ENCODE peak calls at places on chromosome 16, in eight cellular contexts. O is thoracic aorta; Y is CD8-positive, alpha-beta memory T cell; C is stimulated activated CD8-positive, alpha-beta memory T cell treated with anti-CD3 and anti-CD28 coated beads, Interleukin-4, amount 100 ng/mL, for 4 hours; T is cardiac muscle cell; H is activated T-helper 1 cell treated with anti-CD3 and anti-CD28 coated beads, Interleukin-2, amount 50 U/mL, for 16 hours; G is HTR-8/SVneo; X is EL. J is an unnamed sample.

GRCh38 chr16:57620316-57621231 is 7.9 kb upstream of the ADGRG1 start:
- DNase-seq in Y (no peak), X (no peak), T (no peak), C (no peak), O (no peak), H (no peak), G (no peak), J (no peak)

GRCh38 chr16:82031116-82032084 is 3.7 kb upstream of the HSD17B2 start:
- DNase-seq in H (no peak), T (peak; percentile 79), Y (no peak), G (peak; percentile 61), X (peak; percentile 60), O (no peak), C (no peak), J (peak; percentile 69)

GRCh38 chr16:22123146-22123545 is 30.8 kb downstream of the VWA3A start:
- DNase-seq in X (no peak), O (no peak), C (no peak), Y (no peak), H (no peak), T (no peak), G (no peak), J (peak; percentile 37)

GRCh38 chr16:85969159-85969558 is 70.2 kb downstream of the IRF8 start:
- DNase-seq in C (no peak), X (peak; percentile 47), O (no peak), H (no peak), G (peak; percentile 39), T (peak; percentile 58), Y (no peak), J (no peak)

GRCh38 chr16:88439706-88440105 is 13.4 kb upstream of the ZFPM1 start:
- DNase-seq in H (no peak), X (no peak), G (no peak), C (no peak), T (no peak), O (no peak), Y (no peak), J (no peak)

GRCh38 chr16:81738831-81739496 is 40.1 kb upstream of the PLCG2 start:
- DNase-seq in Y (no peak), O (no peak), G (no peak), H (no peak), T (no peak), X (no peak), C (no peak), J (no peak)

GRCh38 chr16:63361032-63361624 is 1324.9 kb upstream of the CDH8 start:
- DNase-seq in H (no peak), T (peak; percentile 73), X (peak; percentile 44), G (peak; percentile 3), O (no peak), C (no peak), Y (no peak), J (peak; percentile 63)

GRCh38 chr16:87395181-87395842 is 3.2 kb downstream of the MAP1LC3B start:
- DNase-seq in X (no peak), O (no peak), H (no peak), C (no peak), G (no peak), T (no peak), Y (no peak), J (no peak)

GRCh38 chr16:73054131-73054496 is 6.2 kb upstream of the ZFHX3 start:
- DNase-seq in H (no peak), C (no peak), X (no peak), O (no peak), G (no peak), T (peak; percentile 40), Y (no peak), J (no peak)

GRCh38 chr16:58678716-58679115 is 5.9 kb downstream of the SLC38A7 start:
- DNase-seq in G (no peak), C (no peak), Y (no peak), X (peak; percentile 15), H (no peak), O (no peak), T (peak; percentile 25), J (peak; percentile 49)

GRCh38 chr16:84314814-84315213 is 20.1 kb downstream of the WFDC1 start:
- DNase-seq in T (no peak), H (no peak), Y (no peak), C (no peak), X (no peak), O (no peak), G (no peak), J (peak; percentile 22)

GRCh38 chr16:69873783-69874182 is 77.4 kb upstream of the CLEC18A start:
- DNase-seq in O (no peak), T (no peak), H (no peak), X (no peak), Y (no peak), C (no peak), G (no peak), J (no peak)

GRCh38 chr16:78789556-78789955 is 690.1 kb downstream of the WWOX start:
- DNase-seq in Y (no peak), T (no peak), C (no peak), H (no peak), O (no peak), G (no peak), X (no peak), J (no peak)

GRCh38 chr16:73037331-73037745 is 10.6 kb downstream of the ZFHX3 start:
- DNase-seq in Y (no peak), C (no peak), O (no peak), T (no peak), X (no peak), H (no peak), G (no peak), J (no peak)

GRCh38 chr16:88747588-88748301 is 37.3 kb downstream of the PIEZO1 start:
- DNase-seq in G (no peak), O (no peak), C (no peak), X (peak; percentile 40), Y (no peak), H (no peak), T (peak; percentile 16), J (peak; percentile 80)

GRCh38 chr16:52785653-52786052 is 238.7 kb upstream of the TOX3 start:
- DNase-seq in H (no peak), T (no peak), C (no peak), O (no peak), Y (no peak), X (no peak), G (no peak), J (no peak)

GRCh38 chr16:88988980-88989791 is 12.2 kb upstream of the CBFA2T3 start:
- DNase-seq in O (no peak), C (no peak), T (no peak), Y (no peak), X (no peak), G (no peak), H (no peak), J (no peak)

GRCh38 chr16:71247478-71247877 is 17.0 kb upstream of the HYDIN start:
- DNase-seq in T (no peak), Y (no peak), C (no peak), H (no peak), O (no peak), G (no peak), X (no peak), J (no peak)

GRCh38 chr16:4086153-4086552 is 30.1 kb downstream of the ADCY9 start:
- DNase-seq in H (no peak), Y (no peak), G (no peak), T (no peak), X (no peak), C (no peak), O (no peak), J (no peak)

GRCh38 chr16:69838417-69838990 is 76.4 kb downstream of the WWP2 start:
- DNase-seq in O (no peak), Y (no peak), X (no peak), H (no peak), C (no peak), G (no peak), T (peak; percentile 10), J (no peak)

J was measured in RKO.